ENCODE peak calls at places on chromosome X, in four cellular contexts. One of them, this sample, is unnamed.

GRCh38 chrX:22194207-22194606 is 78.5 kb upstream of the CBLL2 start:
- DNase-seq in MM.1S: no peak
- DNase-seq in PC-3: no peak
- DNase-seq in GM23248: no peak
- DNase-seq in this sample: no peak

GRCh38 chrX:137031517-137032377 is 2.0 kb downstream of the GPR101 start:
- DNase-seq in MM.1S: peak; percentile 36
- DNase-seq in PC-3: peak; percentile 48
- DNase-seq in GM23248: peak; percentile 55
- DNase-seq in this sample: no peak

GRCh38 chrX:135977611-135978010 is 3.8 kb upstream of the MMGT1 start:
- DNase-seq in MM.1S: no peak
- DNase-seq in PC-3: peak; percentile 72
- DNase-seq in GM23248: peak; percentile 48
- DNase-seq in this sample: no peak

GRCh38 chrX:118698516-118699247 is 28.7 kb upstream of the IL13RA1 start:
- DNase-seq in MM.1S: no peak
- DNase-seq in PC-3: peak; percentile 32
- DNase-seq in GM23248: peak; percentile 5
- DNase-seq in this sample: no peak

GRCh38 chrX:132263127-132263526 is 43.9 kb upstream of the RAP2C start:
- DNase-seq in MM.1S: no peak
- DNase-seq in PC-3: no peak
- DNase-seq in GM23248: no peak
- DNase-seq in this sample: no peak

GRCh38 chrX:100662791-100663190 is 18.8 kb downstream of the SRPX2 start:
- DNase-seq in MM.1S: no peak
- DNase-seq in PC-3: no peak
- DNase-seq in GM23248: no peak
- DNase-seq in this sample: no peak

GRCh38 chrX:46757593-46757992 is 1.3 kb downstream of the SLC9A7 start:
- DNase-seq in MM.1S: no peak
- DNase-seq in PC-3: peak; percentile 70
- DNase-seq in GM23248: no peak
- DNase-seq in this sample: no peak

GRCh38 chrX:51697397-51697796 is 12.9 kb upstream of the CENPVL1 start:
- DNase-seq in MM.1S: no peak
- DNase-seq in PC-3: no peak
- DNase-seq in GM23248: no peak
- DNase-seq in this sample: peak; percentile 31

GRCh38 chrX:124530803-124531202 is 184.4 kb downstream of the SH2D1A start:
- DNase-seq in MM.1S: no peak
- DNase-seq in PC-3: no peak
- DNase-seq in GM23248: no peak
- DNase-seq in this sample: no peak

GRCh38 chrX:79530310-79531108 is 163.4 kb upstream of the ITM2A start:
- DNase-seq in MM.1S: no peak
- DNase-seq in PC-3: no peak
- DNase-seq in GM23248: no peak
- DNase-seq in this sample: no peak

GRCh38 chrX:43087825-43088224 is 309.9 kb upstream of the PPP1R2C start:
- DNase-seq in MM.1S: no peak
- DNase-seq in PC-3: no peak
- DNase-seq in GM23248: no peak
- DNase-seq in this sample: no peak

GRCh38 chrX:28609003-28609402 is 21.8 kb downstream of the IL1RAPL1 start:
- DNase-seq in MM.1S: no peak
- DNase-seq in PC-3: no peak
- DNase-seq in GM23248: no peak
- DNase-seq in this sample: no peak

GRCh38 chrX:44735498-44735897 is 108.3 kb upstream of the DUSP21 start:
- DNase-seq in MM.1S: no peak
- DNase-seq in PC-3: peak; percentile 8
- DNase-seq in GM23248: no peak
- DNase-seq in this sample: no peak

GRCh38 chrX:121310820-121311219 is 263.4 kb downstream of the GLUD2 start:
- DNase-seq in MM.1S: no peak
- DNase-seq in PC-3: no peak
- DNase-seq in GM23248: no peak
- DNase-seq in this sample: no peak

GRCh38 chrX:81537723-81538122 is 335.8 kb downstream of the SH3BGRL start:
- DNase-seq in MM.1S: no peak
- DNase-seq in PC-3: no peak
- DNase-seq in GM23248: no peak
- DNase-seq in this sample: no peak
- H3K27me3 ChIP-seq in MM.1S: no peaks in the 10 kb centered on the region
- H3K27me3 ChIP-seq in PC-3: no peaks in the 10 kb centered on the region
- H3K27me3 ChIP-seq in GM23248: no peaks in the 10 kb centered on the region
- H3K27me3 ChIP-seq in this sample: no peaks in the 10 kb centered on the region

GRCh38 chrX:25013593-25014365 is 2.0 kb downstream of the ARX start:
- DNase-seq in MM.1S: peak; percentile 68
- DNase-seq in PC-3: no peak
- DNase-seq in GM23248: no peak
- DNase-seq in this sample: peak; percentile 62

GRCh38 chrX:25012793-25013592 is 2.8 kb downstream of the ARX start:
- DNase-seq in MM.1S: no peak
- DNase-seq in PC-3: no peak
- DNase-seq in GM23248: peak; percentile 19
- DNase-seq in this sample: peak; percentile 43

GRCh38 chrX:25012433-25012735 is 3.4 kb downstream of the ARX start:
- DNase-seq in MM.1S: peak; percentile 15
- DNase-seq in PC-3: no peak
- DNase-seq in GM23248: peak; percentile 24
- DNase-seq in this sample: no peak

GRCh38 chrX:25010784-25011588 is 4.8 kb downstream of the ARX start:
- DNase-seq in MM.1S: no peak
- DNase-seq in PC-3: no peak
- DNase-seq in GM23248: no peak
- DNase-seq in this sample: no peak

DNA sequence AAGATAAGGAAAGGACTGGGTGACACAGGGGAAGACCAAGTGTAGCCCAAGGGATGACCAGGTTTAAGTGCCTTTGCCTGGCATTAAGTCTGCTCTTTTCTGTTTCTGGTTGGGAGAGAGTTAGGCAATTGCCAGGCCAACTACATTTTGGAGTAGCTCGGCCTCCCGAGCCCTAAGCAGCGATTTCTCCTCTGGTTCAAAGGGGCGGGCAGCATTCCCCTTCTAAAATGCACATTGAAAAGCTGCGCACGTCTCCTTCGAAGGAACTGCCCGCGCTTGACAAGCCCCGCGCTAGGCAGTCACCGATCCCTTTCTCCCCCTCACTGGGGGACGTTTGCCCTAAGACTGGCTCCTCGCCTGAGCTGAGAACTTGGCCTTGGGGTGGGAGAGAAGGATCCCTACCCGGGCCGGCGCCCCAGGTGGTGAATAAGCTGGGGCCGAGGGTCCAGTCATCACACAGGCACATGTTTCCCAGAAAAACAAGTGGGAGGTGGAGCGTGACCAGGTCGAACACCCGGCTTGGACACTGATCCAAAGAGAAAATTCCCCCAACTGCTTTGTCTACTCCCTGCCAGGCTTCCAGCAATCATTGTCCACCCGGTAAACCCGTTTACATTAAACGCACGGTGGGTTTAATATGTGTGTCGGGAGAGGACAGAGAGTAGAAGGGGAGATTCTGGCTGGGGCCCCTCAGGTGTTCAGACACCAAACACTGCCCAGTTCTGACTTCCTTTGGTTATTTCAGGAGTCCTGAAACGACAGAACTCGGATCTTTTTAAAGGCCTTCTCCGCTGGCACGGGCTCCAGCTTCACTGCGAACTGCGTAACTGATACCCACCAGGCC is 4.0 kb downstream of the ARX start:
- DNase-seq in MM.1S: no peak
- DNase-seq in PC-3: no peak
- DNase-seq in GM23248: no peak
- DNase-seq in this sample: no peak
- H4K20me1 ChIP-seq in MM.1S: no peaks in the 10 kb centered on the region
- H4K20me1 ChIP-seq in PC-3: no peaks in the 10 kb centered on the region
- H4K20me1 ChIP-seq in GM23248: no peaks in the 10 kb centered on the region
- H4K20me1 ChIP-seq in this sample: no peaks in the 10 kb centered on the region

GRCh38 chrX:153944800-153945150 is 332 bp upstream of the RENBP start:
- DNase-seq in MM.1S: no peak
- DNase-seq in PC-3: no peak
- DNase-seq in GM23248: no peak
- DNase-seq in this sample: no peak
- H3K79me2 ChIP-seq in MM.1S: peaks cover 10% of the 10 kb centered on the region
- H3K79me2 ChIP-seq in PC-3: no peaks in the 10 kb centered on the region
- H3K79me2 ChIP-seq in GM23248: no peaks in the 10 kb centered on the region
- H3K79me2 ChIP-seq in this sample: no peaks in the 10 kb centered on the region

GRCh38 chrX:153761863-153762262 is 2.2 kb upstream of the PLXNB3 start:
- DNase-seq in MM.1S: no peak
- DNase-seq in PC-3: no peak
- DNase-seq in GM23248: no peak
- DNase-seq in this sample: peak; percentile 49
- H3K27me3 ChIP-seq in MM.1S: no peaks in the 10 kb centered on the region
- H3K27me3 ChIP-seq in PC-3: no peaks in the 10 kb centered on the region
- H3K27me3 ChIP-seq in GM23248: no peaks in the 10 kb centered on the region
- H3K27me3 ChIP-seq in this sample: no peaks in the 10 kb centered on the region

GRCh38 chrX:16870095-16870860 is at the start of gene RBBP7:
- DNase-seq in MM.1S: peak; percentile 86
- DNase-seq in PC-3: peak; percentile 90
- DNase-seq in GM23248: peak; percentile 91
- DNase-seq in this sample: peak; percentile 95

GRCh38 chrX:16868920-16869319 is 1.2 kb downstream of the RBBP7 start:
- DNase-seq in MM.1S: no peak
- DNase-seq in PC-3: no peak
- DNase-seq in GM23248: peak; percentile 17
- DNase-seq in this sample: no peak

GRCh38 chrX:16869393-16870094 is 618 bp downstream of the RBBP7 start:
- DNase-seq in MM.1S: peak; percentile 54
- DNase-seq in PC-3: peak; percentile 50
- DNase-seq in GM23248: peak; percentile 58
- DNase-seq in this sample: peak; percentile 82

GRCh38 chrX:16870861-16871584 is 861 bp upstream of the RBBP7 start:
- DNase-seq in MM.1S: no peak
- DNase-seq in PC-3: peak; percentile 27
- DNase-seq in GM23248: peak; percentile 31
- DNase-seq in this sample: peak; percentile 44

DNA sequence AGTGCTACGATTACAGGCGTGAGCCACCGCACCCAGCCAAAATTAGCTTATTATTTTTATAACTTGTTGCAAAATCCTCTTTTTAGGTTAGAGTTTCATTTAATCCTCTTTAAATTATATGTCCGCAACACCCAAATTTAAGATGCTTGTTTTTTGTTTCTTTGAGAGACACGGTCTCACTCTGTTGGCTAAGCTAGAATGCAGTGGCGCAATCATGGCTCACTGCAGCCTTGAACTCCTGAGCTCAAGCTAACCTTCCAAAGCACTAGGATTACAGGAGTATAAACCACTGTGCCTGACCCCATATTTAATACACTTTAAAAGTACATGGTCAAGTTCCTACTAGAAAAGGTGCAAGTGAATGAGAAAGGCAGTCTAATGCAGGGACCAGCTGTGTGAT is 2.2 kb downstream of the RBBP7 start:
- DNase-seq in MM.1S: no peak
- DNase-seq in PC-3: no peak
- DNase-seq in GM23248: no peak
- DNase-seq in this sample: no peak
- H4K20me1 ChIP-seq in MM.1S: peaks cover 17% of the 10 kb centered on the region
- H4K20me1 ChIP-seq in PC-3: peaks cover 36% of the 10 kb centered on the region
- H4K20me1 ChIP-seq in GM23248: no peaks in the 10 kb centered on the region
- H4K20me1 ChIP-seq in this sample: peaks cover 5% of the 10 kb centered on the region

DNA sequence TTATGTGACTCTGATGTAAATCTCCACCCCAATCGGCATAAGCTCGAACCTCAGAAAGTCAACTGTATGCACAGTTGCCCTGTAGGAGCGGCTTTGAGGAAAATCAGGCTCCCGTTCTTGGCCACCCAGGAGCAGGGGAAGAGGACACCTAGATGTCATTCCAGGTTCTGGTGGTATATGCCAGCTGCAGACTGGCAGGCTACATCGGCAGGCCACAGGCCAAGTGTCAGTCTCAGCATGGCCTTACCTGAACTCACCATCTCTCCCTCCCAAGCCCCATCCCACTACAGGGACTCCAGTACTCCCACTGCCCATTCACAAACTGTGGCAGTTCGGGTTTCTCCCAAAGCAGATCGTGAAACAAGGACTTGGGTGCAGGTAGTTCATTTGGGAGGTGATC is 428.1 kb downstream of the BCOR start:
- DNase-seq in MM.1S: no peak
- DNase-seq in PC-3: no peak
- DNase-seq in GM23248: no peak
- DNase-seq in this sample: no peak
- H3K79me2 ChIP-seq in MM.1S: no peaks in the 10 kb centered on the region
- H3K79me2 ChIP-seq in PC-3: no peaks in the 10 kb centered on the region
- H3K79me2 ChIP-seq in GM23248: no peaks in the 10 kb centered on the region
- H3K79me2 ChIP-seq in this sample: no peaks in the 10 kb centered on the region

DNA sequence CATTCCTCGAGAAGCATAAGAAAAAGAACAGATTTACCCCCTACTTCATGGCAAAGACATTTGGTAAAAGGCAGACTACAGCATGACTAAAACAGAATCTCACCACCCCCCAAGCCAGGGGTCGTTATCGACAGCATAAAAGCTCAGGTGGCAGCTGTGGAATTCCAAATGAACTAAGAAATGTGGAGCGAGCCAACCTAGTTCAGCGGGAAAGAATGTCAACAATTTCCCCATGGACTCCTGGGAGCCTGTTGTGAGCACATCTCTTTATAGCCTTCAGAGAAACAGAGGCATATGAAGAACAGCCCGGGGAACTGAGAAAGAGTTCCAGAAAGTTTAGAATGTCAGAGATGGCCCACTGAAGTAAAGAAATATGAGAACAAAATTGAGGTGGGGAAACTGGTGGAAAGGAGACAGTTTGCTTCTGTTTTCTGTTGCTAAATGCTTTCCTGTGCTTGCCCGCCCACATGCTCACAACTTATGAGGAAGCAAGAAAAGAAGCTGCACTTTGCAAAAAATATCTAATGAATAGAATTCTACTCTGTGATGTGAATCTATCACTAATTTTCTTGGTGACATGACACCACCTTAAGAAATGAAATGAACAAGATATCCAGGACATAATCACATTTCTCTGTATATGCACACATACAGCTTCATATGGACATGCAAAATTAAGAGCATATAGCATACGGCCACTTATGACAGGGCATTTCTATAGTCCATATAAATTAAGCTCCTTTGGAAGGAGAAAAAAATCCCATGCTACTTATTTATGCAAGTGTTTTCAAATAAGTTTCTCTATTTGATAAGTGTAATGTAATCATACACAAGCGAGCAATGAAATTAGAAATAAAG is 135.3 kb upstream of the MID1 start:
- DNase-seq in MM.1S: no peak
- DNase-seq in PC-3: no peak
- DNase-seq in GM23248: peak; percentile 67
- DNase-seq in this sample: no peak
- H3K27me3 ChIP-seq in MM.1S: no peaks in the 10 kb centered on the region
- H3K27me3 ChIP-seq in PC-3: no peaks in the 10 kb centered on the region
- H3K27me3 ChIP-seq in GM23248: no peaks in the 10 kb centered on the region
- H3K27me3 ChIP-seq in this sample: no peaks in the 10 kb centered on the region